ENCODE peak calls at places on chromosome 13, in five cellular contexts. One of them, this sample, is unnamed.

GRCh38 chr13:46796515-46797467 is at the start of gene ESD:
- DNase-seq in activated CD4-positive, alpha-beta T cell treated with anti-CD3 and anti-CD28 coated beads, Interleukin-2, amount 50 U/mL, for 24 hours: peak
- DNase-seq in tibial artery: peak
- DNase-seq in ELF-1: peak
- DNase-seq in WERI-Rb-1: peak
- DNase-seq in this sample: peak

GRCh38 chr13:110351636-110352420 is 44.7 kb downstream of the COL4A2 start:
- DNase-seq in ELF-1: no peak
- DNase-seq in WERI-Rb-1: peak
- DNase-seq in activated CD4-positive, alpha-beta T cell treated with anti-CD3 and anti-CD28 coated beads, Interleukin-2, amount 50 U/mL, for 24 hours: no peak
- DNase-seq in tibial artery: peak
- DNase-seq in this sample: no peak

GRCh38 chr13:73842621-73843020 is 291.6 kb downstream of the KLF12 start:
- DNase-seq in tibial artery: no peak
- DNase-seq in WERI-Rb-1: no peak
- DNase-seq in activated CD4-positive, alpha-beta T cell treated with anti-CD3 and anti-CD28 coated beads, Interleukin-2, amount 50 U/mL, for 24 hours: no peak
- DNase-seq in ELF-1: no peak
- DNase-seq in this sample: no peak

GRCh38 chr13:21321269-21321668 is 137.8 kb downstream of the ZDHHC20 start:
- DNase-seq in activated CD4-positive, alpha-beta T cell treated with anti-CD3 and anti-CD28 coated beads, Interleukin-2, amount 50 U/mL, for 24 hours: no peak
- DNase-seq in ELF-1: no peak
- DNase-seq in WERI-Rb-1: no peak
- DNase-seq in tibial artery: no peak
- DNase-seq in this sample: no peak

GRCh38 chr13:110340812-110341444 is 33.8 kb downstream of the COL4A2 start:
- DNase-seq in ELF-1: peak
- DNase-seq in tibial artery: peak
- DNase-seq in activated CD4-positive, alpha-beta T cell treated with anti-CD3 and anti-CD28 coated beads, Interleukin-2, amount 50 U/mL, for 24 hours: peak
- DNase-seq in WERI-Rb-1: no peak
- DNase-seq in this sample: no peak

GRCh38 chr13:36074659-36075058 is 56.5 kb downstream of the DCLK1 start:
- DNase-seq in WERI-Rb-1: no peak
- DNase-seq in tibial artery: no peak
- DNase-seq in activated CD4-positive, alpha-beta T cell treated with anti-CD3 and anti-CD28 coated beads, Interleukin-2, amount 50 U/mL, for 24 hours: no peak
- DNase-seq in ELF-1: no peak
- DNase-seq in this sample: no peak

GRCh38 chr13:88464851-88465250 is 793.7 kb downstream of the SLITRK5 start:
- DNase-seq in WERI-Rb-1: no peak
- DNase-seq in tibial artery: no peak
- DNase-seq in ELF-1: no peak
- DNase-seq in activated CD4-positive, alpha-beta T cell treated with anti-CD3 and anti-CD28 coated beads, Interleukin-2, amount 50 U/mL, for 24 hours: no peak
- DNase-seq in this sample: no peak

GRCh38 chr13:41833201-41833600 is 127.7 kb downstream of the VWA8 start:
- DNase-seq in ELF-1: no peak
- DNase-seq in activated CD4-positive, alpha-beta T cell treated with anti-CD3 and anti-CD28 coated beads, Interleukin-2, amount 50 U/mL, for 24 hours: no peak
- DNase-seq in tibial artery: no peak
- DNase-seq in WERI-Rb-1: no peak
- DNase-seq in this sample: no peak

GRCh38 chr13:106349080-106349841 is 186.2 kb downstream of the EFNB2 start:
- DNase-seq in activated CD4-positive, alpha-beta T cell treated with anti-CD3 and anti-CD28 coated beads, Interleukin-2, amount 50 U/mL, for 24 hours: no peak
- DNase-seq in WERI-Rb-1: no peak
- DNase-seq in ELF-1: peak
- DNase-seq in tibial artery: no peak
- DNase-seq in this sample: no peak

This sample was measured in GM18507.